ENCODE peak calls at places on chromosomes 16 and 17, in eight cellular contexts. One of them, this sample, is unnamed.

GRCh38 chr17:47895254-47895855 is 681 bp upstream of the SP2 start:
- DNase-seq in heart left ventricle: no peak
- DNase-seq in tibial nerve: no peak
- DNase-seq in epithelial cell of esophagus: peak; percentile 29
- DNase-seq in PC-3: peak; percentile 56
- DNase-seq in foreskin fibroblast: peak; percentile 56
- DNase-seq in upper lobe of right lung: peak; percentile 76
- DNase-seq in CD8-positive, alpha-beta T cell: no peak
- DNase-seq in this sample: no peak

GRCh38 chr17:6559753-6560215 is 3.4 kb upstream of the PITPNM3 start:
- DNase-seq in foreskin fibroblast: no peak
- DNase-seq in upper lobe of right lung: peak; percentile 9
- DNase-seq in tibial nerve: no peak
- DNase-seq in PC-3: no peak
- DNase-seq in CD8-positive, alpha-beta T cell: no peak
- DNase-seq in epithelial cell of esophagus: no peak
- DNase-seq in heart left ventricle: no peak
- DNase-seq in this sample: no peak

GRCh38 chr16:27723711-27724490 is 174.0 kb downstream of the KATNIP start:
- DNase-seq in tibial nerve: no peak
- DNase-seq in foreskin fibroblast: no peak
- DNase-seq in PC-3: no peak
- DNase-seq in heart left ventricle: no peak
- DNase-seq in epithelial cell of esophagus: peak; percentile 23
- DNase-seq in CD8-positive, alpha-beta T cell: no peak
- DNase-seq in upper lobe of right lung: no peak
- DNase-seq in this sample: no peak

GRCh38 chr16:13920510-13920818 is 510 bp downstream of the ERCC4 start:
- DNase-seq in epithelial cell of esophagus: no peak
- DNase-seq in foreskin fibroblast: no peak
- DNase-seq in upper lobe of right lung: no peak
- DNase-seq in tibial nerve: no peak
- DNase-seq in heart left ventricle: no peak
- DNase-seq in CD8-positive, alpha-beta T cell: no peak
- DNase-seq in PC-3: no peak
- DNase-seq in this sample: no peak

GRCh38 chr17:34306466-34306865 is 12.8 kb upstream of the CCL8 start:
- DNase-seq in upper lobe of right lung: no peak
- DNase-seq in foreskin fibroblast: peak; percentile 81
- DNase-seq in heart left ventricle: no peak
- DNase-seq in PC-3: peak; percentile 10
- DNase-seq in CD8-positive, alpha-beta T cell: no peak
- DNase-seq in epithelial cell of esophagus: peak; percentile 41
- DNase-seq in tibial nerve: peak; percentile 29
- DNase-seq in this sample: no peak

GRCh38 chr17:11282586-11282985 is 41.6 kb downstream of the SHISA6 start:
- DNase-seq in CD8-positive, alpha-beta T cell: no peak
- DNase-seq in heart left ventricle: no peak
- DNase-seq in tibial nerve: no peak
- DNase-seq in PC-3: no peak
- DNase-seq in upper lobe of right lung: no peak
- DNase-seq in foreskin fibroblast: no peak
- DNase-seq in epithelial cell of esophagus: no peak
- DNase-seq in this sample: no peak

GRCh38 chr17:28317099-28317964 is 1.7 kb upstream of the TMEM97 start:
- DNase-seq in tibial nerve: no peak
- DNase-seq in foreskin fibroblast: no peak
- DNase-seq in epithelial cell of esophagus: no peak
- DNase-seq in CD8-positive, alpha-beta T cell: no peak
- DNase-seq in PC-3: no peak
- DNase-seq in heart left ventricle: no peak
- DNase-seq in upper lobe of right lung: no peak
- DNase-seq in this sample: no peak

GRCh38 chr16:17414421-17414820 is 56.3 kb downstream of the XYLT1 start:
- DNase-seq in PC-3: no peak
- DNase-seq in upper lobe of right lung: no peak
- DNase-seq in heart left ventricle: no peak
- DNase-seq in tibial nerve: no peak
- DNase-seq in foreskin fibroblast: no peak
- DNase-seq in epithelial cell of esophagus: no peak
- DNase-seq in CD8-positive, alpha-beta T cell: no peak
- DNase-seq in this sample: no peak

GRCh38 chr17:72205357-72205756 is 84.5 kb downstream of the SOX9 start:
- DNase-seq in PC-3: no peak
- DNase-seq in foreskin fibroblast: no peak
- DNase-seq in upper lobe of right lung: no peak
- DNase-seq in CD8-positive, alpha-beta T cell: no peak
- DNase-seq in tibial nerve: no peak
- DNase-seq in epithelial cell of esophagus: no peak
- DNase-seq in heart left ventricle: no peak
- DNase-seq in this sample: no peak

GRCh38 chr16:11742041-11742535 is 569 bp downstream of the TXNDC11 start:
- DNase-seq in epithelial cell of esophagus: peak; percentile 19
- DNase-seq in tibial nerve: peak; percentile 12
- DNase-seq in upper lobe of right lung: peak; percentile 85
- DNase-seq in PC-3: no peak
- DNase-seq in foreskin fibroblast: peak; percentile 37
- DNase-seq in heart left ventricle: peak; percentile 50
- DNase-seq in CD8-positive, alpha-beta T cell: peak; percentile 29
- DNase-seq in this sample: no peak

GRCh38 chr16:81526935-81527334 is 82.3 kb downstream of the CMIP start:
- DNase-seq in foreskin fibroblast: no peak
- DNase-seq in heart left ventricle: peak; percentile 66
- DNase-seq in epithelial cell of esophagus: peak; percentile 100
- DNase-seq in CD8-positive, alpha-beta T cell: no peak
- DNase-seq in PC-3: no peak
- DNase-seq in upper lobe of right lung: no peak
- DNase-seq in tibial nerve: no peak
- DNase-seq in this sample: no peak

GRCh38 chr17:73493212-73493814 is 150.9 kb downstream of the SDK2 start:
- DNase-seq in PC-3: peak; percentile 25
- DNase-seq in CD8-positive, alpha-beta T cell: no peak
- DNase-seq in heart left ventricle: no peak
- DNase-seq in upper lobe of right lung: no peak
- DNase-seq in foreskin fibroblast: no peak
- DNase-seq in epithelial cell of esophagus: peak; percentile 36
- DNase-seq in tibial nerve: no peak
- DNase-seq in this sample: no peak

GRCh38 chr16:73057369-73058210 is 9.7 kb upstream of the ZFHX3 start:
- DNase-seq in PC-3: no peak
- DNase-seq in CD8-positive, alpha-beta T cell: no peak
- DNase-seq in heart left ventricle: peak; percentile 46
- DNase-seq in upper lobe of right lung: peak; percentile 74
- DNase-seq in foreskin fibroblast: peak; percentile 65
- DNase-seq in tibial nerve: no peak
- DNase-seq in epithelial cell of esophagus: peak; percentile 35
- DNase-seq in this sample: no peak

GRCh38 chr17:41771389-41772206 is 14.9 kb downstream of the JUP start:
- DNase-seq in CD8-positive, alpha-beta T cell: no peak
- DNase-seq in foreskin fibroblast: no peak
- DNase-seq in tibial nerve: no peak
- DNase-seq in PC-3: no peak
- DNase-seq in upper lobe of right lung: no peak
- DNase-seq in heart left ventricle: no peak
- DNase-seq in epithelial cell of esophagus: no peak
- DNase-seq in this sample: no peak

GRCh38 chr17:4944554-4945175 is 3.7 kb downstream of the PFN1 start:
- DNase-seq in foreskin fibroblast: no peak
- DNase-seq in tibial nerve: no peak
- DNase-seq in upper lobe of right lung: no peak
- DNase-seq in PC-3: no peak
- DNase-seq in heart left ventricle: no peak
- DNase-seq in epithelial cell of esophagus: no peak
- DNase-seq in CD8-positive, alpha-beta T cell: no peak
- DNase-seq in this sample: no peak

GRCh38 chr17:62804822-62805221 is 3.3 kb downstream of the MARCHF10 start:
- DNase-seq in upper lobe of right lung: no peak
- DNase-seq in tibial nerve: no peak
- DNase-seq in PC-3: no peak
- DNase-seq in heart left ventricle: no peak
- DNase-seq in foreskin fibroblast: peak; percentile 74
- DNase-seq in CD8-positive, alpha-beta T cell: no peak
- DNase-seq in epithelial cell of esophagus: no peak
- DNase-seq in this sample: no peak

DNA sequence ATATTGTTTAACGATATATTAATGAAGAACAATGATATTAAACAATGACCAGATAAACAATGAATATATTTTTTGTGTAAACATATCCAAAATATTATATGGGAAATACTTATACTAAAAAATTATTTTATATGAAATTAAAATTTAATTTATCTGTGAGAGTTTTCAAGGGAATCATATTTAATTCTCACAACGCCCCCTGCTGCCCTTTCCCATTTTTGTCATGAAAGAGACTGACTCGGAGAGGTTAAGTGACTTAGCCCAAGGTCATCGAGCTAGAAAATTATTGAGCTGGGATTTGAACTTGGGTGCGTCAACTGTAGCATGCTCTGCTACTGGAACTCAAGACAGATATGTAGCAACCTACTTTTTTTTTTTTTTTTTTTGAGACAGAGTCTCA is 7.2 kb upstream of the MYCBPAP start:
- DNase-seq in epithelial cell of esophagus: peak; percentile 33
- DNase-seq in upper lobe of right lung: no peak
- DNase-seq in heart left ventricle: no peak
- DNase-seq in CD8-positive, alpha-beta T cell: no peak
- DNase-seq in PC-3: peak; percentile 76
- DNase-seq in tibial nerve: peak; percentile 66
- DNase-seq in foreskin fibroblast: peak; percentile 63
- DNase-seq in this sample: no peak
- TF ChIP-seq CTCF in epithelial cell of esophagus: peak; percentile 40
- TF ChIP-seq CTCF in upper lobe of right lung: peak; percentile 49
- TF ChIP-seq CTCF in heart left ventricle: peak; percentile 48
- TF ChIP-seq CTCF in CD8-positive, alpha-beta T cell: peak; percentile 44
- TF ChIP-seq CTCF in PC-3: peak; percentile 60
- TF ChIP-seq CTCF in tibial nerve: no peak
- TF ChIP-seq CTCF in foreskin fibroblast: peak; percentile 35
- TF ChIP-seq CTCF in this sample: peak; percentile 35

GRCh38 chr16:24847358-24847664 is 1.5 kb downstream of the SLC5A11 start:
- DNase-seq in epithelial cell of esophagus: no peak
- DNase-seq in heart left ventricle: no peak
- DNase-seq in PC-3: no peak
- DNase-seq in foreskin fibroblast: no peak
- DNase-seq in tibial nerve: no peak
- DNase-seq in CD8-positive, alpha-beta T cell: no peak
- DNase-seq in upper lobe of right lung: no peak
- DNase-seq in this sample: no peak

GRCh38 chr16:24851700-24852099 is 5.9 kb downstream of the SLC5A11 start:
- DNase-seq in upper lobe of right lung: no peak
- DNase-seq in heart left ventricle: no peak
- DNase-seq in foreskin fibroblast: peak; percentile 37
- DNase-seq in CD8-positive, alpha-beta T cell: no peak
- DNase-seq in epithelial cell of esophagus: peak; percentile 84
- DNase-seq in tibial nerve: no peak
- DNase-seq in PC-3: peak; percentile 48
- DNase-seq in this sample: no peak

GRCh38 chr16:24850289-24850931 is 4.6 kb downstream of the SLC5A11 start:
- DNase-seq in heart left ventricle: no peak
- DNase-seq in CD8-positive, alpha-beta T cell: no peak
- DNase-seq in upper lobe of right lung: no peak
- DNase-seq in tibial nerve: no peak
- DNase-seq in foreskin fibroblast: peak; percentile 64
- DNase-seq in epithelial cell of esophagus: peak; percentile 78
- DNase-seq in PC-3: peak; percentile 73
- DNase-seq in this sample: no peak

GRCh38 chr16:24848065-24848464 is 2.3 kb downstream of the SLC5A11 start:
- DNase-seq in CD8-positive, alpha-beta T cell: no peak
- DNase-seq in upper lobe of right lung: no peak
- DNase-seq in heart left ventricle: no peak
- DNase-seq in tibial nerve: no peak
- DNase-seq in foreskin fibroblast: peak; percentile 78
- DNase-seq in PC-3: peak; percentile 68
- DNase-seq in epithelial cell of esophagus: peak; percentile 71
- DNase-seq in this sample: no peak

DNA sequence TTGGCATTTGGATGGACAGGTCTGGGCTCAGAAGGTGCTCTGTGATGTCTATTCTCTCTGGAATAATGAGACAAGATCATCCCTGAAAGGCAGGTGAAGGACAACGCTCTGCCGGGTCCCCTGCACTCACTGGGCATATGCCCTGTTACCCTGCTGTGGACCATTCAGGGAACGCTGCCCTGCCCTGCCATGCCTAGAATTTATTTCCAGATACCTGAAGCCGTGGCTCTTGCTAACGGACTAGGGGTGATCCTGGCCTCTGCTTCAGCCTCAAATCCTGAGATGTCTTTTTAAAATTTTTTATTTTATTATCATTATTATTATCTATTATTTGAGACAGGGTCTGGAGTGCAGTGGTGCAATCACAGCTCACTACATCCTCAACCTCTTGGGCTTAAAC is 3.9 kb downstream of the SLC5A11 start:
- DNase-seq in CD8-positive, alpha-beta T cell: no peak
- DNase-seq in heart left ventricle: no peak
- DNase-seq in PC-3: no peak
- DNase-seq in upper lobe of right lung: no peak
- DNase-seq in foreskin fibroblast: no peak
- DNase-seq in epithelial cell of esophagus: no peak
- DNase-seq in tibial nerve: no peak
- DNase-seq in this sample: no peak
- H3K4me3 ChIP-seq in CD8-positive, alpha-beta T cell: no peak overlapping the region
- H3K4me3 ChIP-seq in heart left ventricle: no peak overlapping the region
- H3K4me3 ChIP-seq in PC-3: no peak overlapping the region
- H3K4me3 ChIP-seq in upper lobe of right lung: no peak overlapping the region
- H3K4me3 ChIP-seq in foreskin fibroblast: no peak overlapping the region
- H3K4me3 ChIP-seq in epithelial cell of esophagus: no peak overlapping the region
- H3K4me3 ChIP-seq in tibial nerve: no peak overlapping the region
- H3K4me3 ChIP-seq in this sample: no peak overlapping the region

DNA sequence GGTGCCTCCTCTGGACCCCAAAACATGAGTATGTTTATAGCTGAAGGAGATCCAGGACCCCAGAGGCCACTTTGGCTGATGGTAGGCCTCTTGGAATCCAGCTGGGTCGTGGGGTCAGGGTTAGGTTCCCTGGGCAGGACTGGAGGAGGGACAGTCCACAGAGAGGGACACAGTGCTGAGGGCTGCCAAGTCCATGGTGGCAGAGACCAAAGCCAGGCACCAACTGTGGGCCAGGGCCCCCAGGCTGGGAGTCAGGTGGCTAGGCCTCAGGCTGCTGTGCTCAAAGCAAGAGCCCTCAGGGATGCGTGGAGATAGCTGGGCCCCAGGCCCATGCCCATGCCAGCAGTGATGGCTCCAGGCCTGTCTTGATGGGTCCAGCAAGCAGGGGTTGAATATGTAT is 44.1 kb downstream of the RAB11FIP4 start:
- DNase-seq in CD8-positive, alpha-beta T cell: no peak
- DNase-seq in epithelial cell of esophagus: no peak
- DNase-seq in foreskin fibroblast: no peak
- DNase-seq in upper lobe of right lung: no peak
- DNase-seq in tibial nerve: no peak
- DNase-seq in PC-3: no peak
- DNase-seq in heart left ventricle: no peak
- DNase-seq in this sample: no peak
- TF ChIP-seq CTCF in CD8-positive, alpha-beta T cell: no peak
- TF ChIP-seq CTCF in epithelial cell of esophagus: no peak
- TF ChIP-seq CTCF in foreskin fibroblast: no peak
- TF ChIP-seq CTCF in upper lobe of right lung: no peak
- TF ChIP-seq CTCF in tibial nerve: no peak
- TF ChIP-seq CTCF in PC-3: no peak
- TF ChIP-seq CTCF in heart left ventricle: no peak
- TF ChIP-seq CTCF in this sample: no peak

DNA sequence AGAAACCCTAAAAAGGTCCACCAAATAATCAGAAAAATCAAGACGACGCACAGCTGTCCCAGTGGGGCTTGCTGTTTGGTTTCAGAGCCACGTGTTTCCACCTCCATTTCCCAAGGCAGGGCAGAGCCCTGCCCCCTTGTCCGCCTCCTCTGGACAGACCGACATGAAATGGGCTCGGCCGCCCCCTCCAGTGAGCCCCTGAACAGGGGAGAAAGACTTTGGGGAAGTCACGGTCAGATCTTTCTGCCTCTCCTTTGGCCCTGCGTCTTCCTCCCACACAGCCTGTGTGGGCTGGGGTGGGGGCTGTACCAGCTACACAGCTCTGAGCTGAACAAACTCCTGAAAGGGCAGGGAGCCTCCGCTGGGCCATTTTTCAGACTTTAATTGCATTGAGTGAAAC is 230.8 kb downstream of the ENGASE start:
- DNase-seq in upper lobe of right lung: no peak
- DNase-seq in CD8-positive, alpha-beta T cell: no peak
- DNase-seq in foreskin fibroblast: no peak
- DNase-seq in epithelial cell of esophagus: no peak
- DNase-seq in PC-3: no peak
- DNase-seq in heart left ventricle: no peak
- DNase-seq in tibial nerve: no peak
- DNase-seq in this sample: no peak
- H3K4me3 ChIP-seq in upper lobe of right lung: no peak overlapping the region
- H3K4me3 ChIP-seq in CD8-positive, alpha-beta T cell: no peak overlapping the region
- H3K4me3 ChIP-seq in foreskin fibroblast: no peak overlapping the region
- H3K4me3 ChIP-seq in epithelial cell of esophagus: no peak overlapping the region
- H3K4me3 ChIP-seq in PC-3: no peak overlapping the region
- H3K4me3 ChIP-seq in heart left ventricle: no peak overlapping the region
- H3K4me3 ChIP-seq in tibial nerve: no peak overlapping the region
- H3K4me3 ChIP-seq in this sample: no peak overlapping the region

This sample was measured in GM12864.